ENCODE peak calls at places on chromosomes 7 and 10, in five cellular contexts. One of them, this sample, is unnamed.

GRCh38 chr7:55020481-55020871 is 1.7 kb downstream of the EGFR start:
- DNase-seq in HCT116: no peak
- DNase-seq in GM06990: no peak
- DNase-seq in BJ: no peak
- DNase-seq in epithelial cell of esophagus: peak
- DNase-seq in this sample: peak

GRCh38 chr10:6721964-6722615 is 142.0 kb upstream of the PRKCQ start:
- DNase-seq in HCT116: peak
- DNase-seq in GM06990: no peak
- DNase-seq in BJ: peak
- DNase-seq in epithelial cell of esophagus: peak
- DNase-seq in this sample: peak

GRCh38 chr7:1192171-1192676 is 32.2 kb upstream of the ZFAND2A start:
- DNase-seq in HCT116: no peak
- DNase-seq in GM06990: no peak
- DNase-seq in BJ: peak
- DNase-seq in epithelial cell of esophagus: peak
- DNase-seq in this sample: peak

GRCh38 chr10:44180321-44181154 is 204.4 kb downstream of the CXCL12 start:
- DNase-seq in HCT116: no peak
- DNase-seq in GM06990: no peak
- DNase-seq in BJ: peak
- DNase-seq in epithelial cell of esophagus: no peak
- DNase-seq in this sample: peak

GRCh38 chr10:77770868-77771175 is 133.2 kb upstream of the KCNMA1 start:
- DNase-seq in HCT116: no peak
- DNase-seq in GM06990: no peak
- DNase-seq in BJ: no peak
- DNase-seq in epithelial cell of esophagus: no peak
- DNase-seq in this sample: no peak

GRCh38 chr10:29966269-29966668 is 93.1 kb downstream of the JCAD start:
- DNase-seq in HCT116: no peak
- DNase-seq in GM06990: no peak
- DNase-seq in BJ: no peak
- DNase-seq in epithelial cell of esophagus: no peak
- DNase-seq in this sample: no peak

GRCh38 chr10:18689498-18689897 is 30.3 kb downstream of the ARL5B start:
- DNase-seq in HCT116: no peak
- DNase-seq in GM06990: no peak
- DNase-seq in BJ: no peak
- DNase-seq in epithelial cell of esophagus: peak
- DNase-seq in this sample: peak

GRCh38 chr10:64733980-64734379 is 1212.8 kb downstream of the REEP3 start:
- DNase-seq in HCT116: peak
- DNase-seq in GM06990: no peak
- DNase-seq in BJ: no peak
- DNase-seq in epithelial cell of esophagus: peak
- DNase-seq in this sample: no peak

GRCh38 chr10:26721561-26721960 is 24.1 kb downstream of the PDSS1 start:
- DNase-seq in HCT116: no peak
- DNase-seq in GM06990: no peak
- DNase-seq in BJ: no peak
- DNase-seq in epithelial cell of esophagus: no peak
- DNase-seq in this sample: no peak

GRCh38 chr10:69426376-69426727 is 9.6 kb upstream of the TACR2 start:
- DNase-seq in HCT116: no peak
- DNase-seq in GM06990: no peak
- DNase-seq in BJ: no peak
- DNase-seq in epithelial cell of esophagus: no peak
- DNase-seq in this sample: no peak

GRCh38 chr10:84352251-84352842 is 24.0 kb downstream of the CCSER2 start:
- DNase-seq in HCT116: peak
- DNase-seq in GM06990: no peak
- DNase-seq in BJ: no peak
- DNase-seq in epithelial cell of esophagus: peak
- DNase-seq in this sample: peak

GRCh38 chr10:113704637-113705343 is 25.1 kb downstream of the CASP7 start:
- DNase-seq in HCT116: peak
- DNase-seq in GM06990: no peak
- DNase-seq in BJ: no peak
- DNase-seq in epithelial cell of esophagus: peak
- DNase-seq in this sample: peak

GRCh38 chr7:131231381-131232220 is 96.1 kb upstream of the MKLN1 start:
- DNase-seq in HCT116: no peak
- DNase-seq in GM06990: peak
- DNase-seq in BJ: no peak
- DNase-seq in epithelial cell of esophagus: no peak
- DNase-seq in this sample: peak

GRCh38 chr7:13185139-13185538 is 497.7 kb downstream of the ARL4A start:
- DNase-seq in HCT116: no peak
- DNase-seq in GM06990: no peak
- DNase-seq in BJ: no peak
- DNase-seq in epithelial cell of esophagus: no peak
- DNase-seq in this sample: no peak

GRCh38 chr7:25148772-25149575 is 23.9 kb upstream of the CYCS start:
- DNase-seq in HCT116: no peak
- DNase-seq in GM06990: no peak
- DNase-seq in BJ: no peak
- DNase-seq in epithelial cell of esophagus: no peak
- DNase-seq in this sample: no peak

GRCh38 chr10:86651631-86652331 is 2.6 kb upstream of the OPN4 start:
- DNase-seq in HCT116: no peak
- DNase-seq in GM06990: no peak
- DNase-seq in BJ: no peak
- DNase-seq in epithelial cell of esophagus: no peak
- DNase-seq in this sample: no peak

GRCh38 chr7:17939670-17940301 is 508 bp downstream of the SNX13 start:
- DNase-seq in HCT116: no peak
- DNase-seq in GM06990: no peak
- DNase-seq in BJ: no peak
- DNase-seq in epithelial cell of esophagus: peak
- DNase-seq in this sample: peak

GRCh38 chr10:56449770-56450169 is 88.7 kb upstream of the ZWINT start:
- DNase-seq in HCT116: no peak
- DNase-seq in GM06990: no peak
- DNase-seq in BJ: no peak
- DNase-seq in epithelial cell of esophagus: peak
- DNase-seq in this sample: no peak
- TF ChIP-seq CTCF in HCT116: no peak
- TF ChIP-seq CTCF in GM06990: no peak
- TF ChIP-seq CTCF in BJ: no peak
- TF ChIP-seq CTCF in epithelial cell of esophagus: no peak
- TF ChIP-seq CTCF in this sample: no peak

GRCh38 chr10:101139421-101139911 is 8.4 kb downstream of the TLX1 start:
- DNase-seq in HCT116: no peak
- DNase-seq in GM06990: no peak
- DNase-seq in BJ: no peak
- DNase-seq in epithelial cell of esophagus: no peak
- DNase-seq in this sample: peak
- H3K4me3 ChIP-seq in HCT116: no peak
- H3K4me3 ChIP-seq in GM06990: no peak
- H3K4me3 ChIP-seq in BJ: no peak
- H3K4me3 ChIP-seq in epithelial cell of esophagus: no peak
- H3K4me3 ChIP-seq in this sample: no peak

GRCh38 chr7:11427686-11428273 is 404.2 kb downstream of the THSD7A start:
- DNase-seq in HCT116: peak
- DNase-seq in GM06990: no peak
- DNase-seq in BJ: peak
- DNase-seq in epithelial cell of esophagus: peak
- DNase-seq in this sample: peak
- TF ChIP-seq CTCF in HCT116: peak
- TF ChIP-seq CTCF in GM06990: peak
- TF ChIP-seq CTCF in BJ: peak
- TF ChIP-seq CTCF in epithelial cell of esophagus: peak
- TF ChIP-seq CTCF in this sample: peak

GRCh38 chr7:2729043-2729892 is 41.3 kb downstream of the AMZ1 start:
- DNase-seq in HCT116: no peak
- DNase-seq in GM06990: no peak
- DNase-seq in BJ: no peak
- DNase-seq in epithelial cell of esophagus: no peak
- DNase-seq in this sample: peak

GRCh38 chr7:2728309-2729042 is 40.5 kb downstream of the AMZ1 start:
- DNase-seq in HCT116: no peak
- DNase-seq in GM06990: no peak
- DNase-seq in BJ: no peak
- DNase-seq in epithelial cell of esophagus: no peak
- DNase-seq in this sample: no peak

GRCh38 chr7:2732388-2732787 is 44.4 kb downstream of the AMZ1 start:
- DNase-seq in HCT116: no peak
- DNase-seq in GM06990: no peak
- DNase-seq in BJ: no peak
- DNase-seq in epithelial cell of esophagus: no peak
- DNase-seq in this sample: no peak

GRCh38 chr7:2730846-2731770 is 43.1 kb downstream of the AMZ1 start:
- DNase-seq in HCT116: no peak
- DNase-seq in GM06990: no peak
- DNase-seq in BJ: no peak
- DNase-seq in epithelial cell of esophagus: no peak
- DNase-seq in this sample: no peak

GRCh38 chr7:2729893-2730716 is 42.1 kb downstream of the AMZ1 start:
- DNase-seq in HCT116: no peak
- DNase-seq in GM06990: no peak
- DNase-seq in BJ: no peak
- DNase-seq in epithelial cell of esophagus: no peak
- DNase-seq in this sample: no peak
- H3K4me3 ChIP-seq in HCT116: no peak
- H3K4me3 ChIP-seq in GM06990: no peak
- H3K4me3 ChIP-seq in BJ: no peak
- H3K4me3 ChIP-seq in epithelial cell of esophagus: no peak
- H3K4me3 ChIP-seq in this sample: no peak

DNA sequence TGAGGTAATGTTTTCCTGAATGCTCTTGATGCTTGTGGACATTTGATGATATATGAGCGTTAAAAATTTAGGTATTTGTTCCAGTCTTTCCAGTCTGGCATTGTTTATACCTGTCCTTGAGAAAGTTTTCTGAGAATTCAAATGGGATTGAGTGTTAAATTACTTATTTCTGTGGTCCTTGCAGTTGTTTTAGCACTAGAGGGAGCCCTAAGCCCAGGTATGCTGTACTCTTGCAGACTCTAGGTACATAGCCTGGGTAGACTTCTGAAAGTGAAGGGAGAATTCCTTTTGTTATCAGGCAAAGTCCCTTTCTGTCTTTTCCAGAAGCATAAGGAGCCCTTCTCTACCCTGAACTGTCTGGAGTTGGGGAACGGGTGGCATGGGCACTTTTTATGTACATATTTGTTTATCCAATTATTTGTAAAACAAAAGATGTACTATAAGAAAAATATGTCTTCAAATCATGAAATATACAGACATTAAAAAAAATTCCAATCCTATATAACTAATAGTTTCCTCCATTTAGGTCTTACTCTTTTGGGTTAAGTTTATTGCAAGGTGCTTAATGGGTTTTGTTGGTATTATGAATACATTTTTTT is 262.1 kb downstream of the ATRNL1 start:
- DNase-seq in HCT116: peak
- DNase-seq in GM06990: peak
- DNase-seq in BJ: peak
- DNase-seq in epithelial cell of esophagus: peak
- DNase-seq in this sample: peak
- TF ChIP-seq CTCF in HCT116: peak
- TF ChIP-seq CTCF in GM06990: peak
- TF ChIP-seq CTCF in BJ: peak
- TF ChIP-seq CTCF in epithelial cell of esophagus: peak
- TF ChIP-seq CTCF in this sample: peak

GRCh38 chr7:3042861-3043489 is 692 bp downstream of the CARD11 start:
- DNase-seq in HCT116: no peak
- DNase-seq in GM06990: peak
- DNase-seq in BJ: no peak
- DNase-seq in epithelial cell of esophagus: peak
- DNase-seq in this sample: no peak
- H3K4me3 ChIP-seq in HCT116: no peak
- H3K4me3 ChIP-seq in GM06990: peak
- H3K4me3 ChIP-seq in BJ: no peak
- H3K4me3 ChIP-seq in epithelial cell of esophagus: peak
- H3K4me3 ChIP-seq in this sample: no peak

GRCh38 chr7:30511973-30512662 is 7.5 kb upstream of the GGCT start:
- DNase-seq in HCT116: no peak
- DNase-seq in GM06990: no peak
- DNase-seq in BJ: no peak
- DNase-seq in epithelial cell of esophagus: no peak
- DNase-seq in this sample: no peak
- TF ChIP-seq CTCF in HCT116: no peak
- TF ChIP-seq CTCF in GM06990: no peak
- TF ChIP-seq CTCF in BJ: no peak
- TF ChIP-seq CTCF in epithelial cell of esophagus: no peak
- TF ChIP-seq CTCF in this sample: no peak

GRCh38 chr7:135169141-135169935 is 1.2 kb downstream of the CYREN start:
- DNase-seq in HCT116: peak
- DNase-seq in GM06990: no peak
- DNase-seq in BJ: no peak
- DNase-seq in epithelial cell of esophagus: peak
- DNase-seq in this sample: peak

GRCh38 chr7:135168001-135168400 is 2.5 kb downstream of the CYREN start:
- DNase-seq in HCT116: no peak
- DNase-seq in GM06990: no peak
- DNase-seq in BJ: no peak
- DNase-seq in epithelial cell of esophagus: no peak
- DNase-seq in this sample: no peak

GRCh38 chr7:135167360-135167759 is 3.1 kb downstream of the CYREN start:
- DNase-seq in HCT116: no peak
- DNase-seq in GM06990: no peak
- DNase-seq in BJ: no peak
- DNase-seq in epithelial cell of esophagus: no peak
- DNase-seq in this sample: no peak

GRCh38 chr7:135169936-135170222 is 628 bp downstream of the CYREN start:
- DNase-seq in HCT116: no peak
- DNase-seq in GM06990: no peak
- DNase-seq in BJ: no peak
- DNase-seq in epithelial cell of esophagus: no peak
- DNase-seq in this sample: peak

GRCh38 chr7:135168489-135169140 is 1.9 kb downstream of the CYREN start:
- DNase-seq in HCT116: no peak
- DNase-seq in GM06990: no peak
- DNase-seq in BJ: no peak
- DNase-seq in epithelial cell of esophagus: no peak
- DNase-seq in this sample: no peak
- H3K4me3 ChIP-seq in HCT116: peak
- H3K4me3 ChIP-seq in GM06990: peak
- H3K4me3 ChIP-seq in BJ: no peak
- H3K4me3 ChIP-seq in epithelial cell of esophagus: no peak
- H3K4me3 ChIP-seq in this sample: no peak

DNA sequence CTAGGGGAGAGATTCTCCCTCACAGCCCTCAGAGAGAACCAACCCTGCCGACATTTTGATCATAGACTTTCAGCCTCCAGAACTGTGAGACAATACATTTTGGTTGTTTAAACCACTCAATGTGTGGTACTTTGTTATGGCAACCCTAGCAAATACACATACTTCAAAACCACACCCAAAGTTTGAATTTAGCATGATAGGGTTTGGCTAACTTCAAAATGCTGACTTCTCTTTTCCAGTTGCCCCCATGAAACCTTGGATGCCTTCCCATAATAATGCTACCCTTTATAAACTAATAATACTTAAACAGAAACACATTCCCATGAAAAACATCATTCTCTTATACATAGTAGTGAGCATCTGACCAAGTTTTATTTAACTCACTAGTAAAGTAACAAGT is 149.7 kb downstream of the DGKI start:
- DNase-seq in HCT116: no peak
- DNase-seq in GM06990: no peak
- DNase-seq in BJ: no peak
- DNase-seq in epithelial cell of esophagus: no peak
- DNase-seq in this sample: no peak
- TF ChIP-seq CTCF in HCT116: no peak
- TF ChIP-seq CTCF in GM06990: no peak
- TF ChIP-seq CTCF in BJ: no peak
- TF ChIP-seq CTCF in epithelial cell of esophagus: no peak
- TF ChIP-seq CTCF in this sample: no peak